ENCODE peak calls at places on chromosomes 3 and 15, in nine cellular contexts. W is fibroblast of lung, Z is coronary artery, F is colonic mucosa, U is pancreas, J is lower lobe of right lung, V is tibial artery, M is neural progenitor cell, D is right lobe of liver. T is an unnamed sample.

GRCh38 chr3:122572940-122573412 is 4.5 kb upstream of the PARP15 start:
- DNase-seq in F (no peak), D (peak; percentile 68), Z (no peak), M (peak; percentile 11), J (peak; percentile 58), W (peak; percentile 23), U (peak; percentile 52), V (no peak), T (no peak)

GRCh38 chr3:170642882-170643601 is 57.2 kb upstream of the SLC7A14 start:
- DNase-seq in M (no peak), D (peak; percentile 87), Z (no peak), F (no peak), V (peak; percentile 36), W (no peak), J (no peak), U (no peak), T (no peak)

GRCh38 chr3:23405081-23405480 is 202.0 kb downstream of the UBE2E2 start:
- DNase-seq in Z (no peak), V (no peak), J (no peak), M (no peak), W (no peak), F (no peak), U (no peak), D (no peak), T (no peak)

GRCh38 chr3:70247955-70248354 is 64.5 kb downstream of the MDFIC2 start:
- DNase-seq in F (no peak), J (no peak), W (peak; percentile 7), D (no peak), M (no peak), Z (no peak), V (no peak), U (no peak), T (no peak)

GRCh38 chr3:125246237-125246636 is 33.7 kb upstream of the SLC12A8 start:
- DNase-seq in Z (no peak), U (no peak), M (no peak), J (no peak), F (no peak), W (no peak), V (no peak), D (no peak), T (no peak)

GRCh38 chr3:182618981-182619591 is 174.2 kb upstream of the ATP11B start:
- DNase-seq in Z (no peak), J (no peak), M (no peak), V (no peak), W (peak; percentile 94), U (no peak), D (no peak), F (no peak), T (no peak)

GRCh38 chr15:44682211-44682610 is 18.7 kb upstream of the SPG11 start:
- DNase-seq in U (no peak), W (no peak), J (no peak), D (no peak), Z (no peak), F (no peak), M (no peak), V (no peak), T (no peak)

GRCh38 chr15:52103217-52104207 is 9.1 kb downstream of the BCL2L10 start:
- DNase-seq in W (peak; percentile 97), M (no peak), V (peak; percentile 89), F (no peak), U (peak; percentile 52), Z (no peak), D (no peak), J (no peak), T (no peak)

GRCh38 chr15:91186892-91187644 is 87.0 kb downstream of the SV2B start:
- DNase-seq in D (no peak), F (no peak), V (no peak), U (peak; percentile 23), W (peak; percentile 30), Z (no peak), M (peak; percentile 66), J (no peak), T (no peak)

GRCh38 chr15:51982770-51983103 is 11.2 kb upstream of the LEO1 start:
- DNase-seq in Z (no peak), F (no peak), J (no peak), U (no peak), M (no peak), D (no peak), V (no peak), W (no peak), T (no peak)

GRCh38 chr3:18442743-18443669 is 17.9 kb upstream of the SATB1 start:
- DNase-seq in W (no peak), F (no peak), D (no peak), J (no peak), M (peak; percentile 2), V (no peak), U (no peak), Z (no peak), T (no peak)

GRCh38 chr3:196569003-196569516 is 600 bp downstream of the FBXO45 start:
- DNase-seq in D (peak; percentile 56), V (peak; percentile 28), U (no peak), M (no peak), W (peak; percentile 49), J (peak; percentile 72), Z (no peak), F (peak; percentile 45), T (peak; percentile 81)

GRCh38 chr3:179063945-179064560 is 7.6 kb downstream of the ZMAT3 start:
- DNase-seq in U (no peak), F (no peak), W (peak; percentile 64), M (no peak), Z (no peak), V (no peak), J (no peak), D (no peak), T (no peak)

DNA sequence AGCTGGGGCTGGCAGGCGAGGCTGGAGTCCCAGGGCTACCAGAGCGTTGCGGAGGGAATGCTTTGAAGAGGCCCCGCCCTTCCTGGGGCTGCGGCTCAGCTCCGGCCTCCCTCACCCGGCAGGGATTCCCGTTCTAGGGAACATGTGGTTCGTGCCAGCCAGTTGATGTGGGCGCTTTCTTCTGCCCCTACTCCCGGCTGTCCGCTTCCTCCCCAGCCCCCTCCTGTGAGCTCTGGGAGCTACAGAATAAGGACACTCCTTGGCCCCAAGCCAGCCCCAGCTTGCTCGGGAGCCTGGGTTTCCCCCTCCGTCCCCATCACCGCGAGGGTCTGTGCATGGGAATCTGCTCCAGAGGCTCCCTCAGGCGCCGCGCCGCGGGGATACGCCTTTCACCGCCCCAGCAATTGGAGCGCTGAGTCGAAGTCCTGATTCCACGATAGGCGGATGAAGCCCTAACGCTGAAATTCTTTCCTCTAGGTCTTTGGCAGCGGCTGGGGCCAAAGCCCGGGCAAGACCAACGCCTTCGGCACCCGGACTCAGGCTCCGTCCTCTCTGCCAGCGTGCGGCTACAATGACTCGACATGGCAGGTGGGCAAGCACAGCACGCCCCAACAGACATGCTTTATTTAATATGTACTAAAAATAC is 69.5 kb downstream of the KLF15 start:
- DNase-seq in J (peak; percentile 77), F (no peak), Z (peak; percentile 93), D (peak; percentile 71), M (peak; percentile 89), V (peak; percentile 62), W (peak; percentile 59), U (peak; percentile 74), T (peak; percentile 82)
- H3K27ac ChIP-seq in J (peak overlapping the region; percentile 75), F (no peak overlapping the region), Z (peak overlapping the region; percentile 89), D (peak overlapping the region; percentile 1), M (no peak overlapping the region), V (peak overlapping the region; percentile 90), W (no peak overlapping the region), U (peak overlapping the region; percentile 33), T (peak overlapping the region; percentile 66)

GRCh38 chr15:55915221-55915620 is 78.2 kb downstream of the NEDD4 start:
- DNase-seq in D (no peak), Z (no peak), U (no peak), F (no peak), V (no peak), J (no peak), W (peak; percentile 63), M (no peak), T (no peak)
- H3K4me3 ChIP-seq in D (no peak overlapping the region), Z (no peak overlapping the region), U (no peak overlapping the region), F (no peak overlapping the region), V (no peak overlapping the region), J (no peak overlapping the region), W (peak overlapping the region; percentile 29), M (no peak overlapping the region), T (no peak overlapping the region)

GRCh38 chr3:150063237-150063636 is 92.5 kb upstream of the PFN2 start:
- DNase-seq in U (no peak), V (no peak), M (no peak), D (no peak), F (no peak), Z (no peak), J (no peak), W (no peak), T (no peak)

GRCh38 chr3:150064952-150065351 is 94.3 kb upstream of the PFN2 start:
- DNase-seq in F (no peak), W (no peak), V (no peak), Z (no peak), U (no peak), M (no peak), J (no peak), D (no peak), T (no peak)

GRCh38 chr3:150059729-150060128 is 89.0 kb upstream of the PFN2 start:
- DNase-seq in Z (no peak), J (no peak), M (no peak), V (no peak), D (no peak), F (no peak), U (no peak), W (peak; percentile 51), T (no peak)

GRCh38 chr3:150061288-150062018 is 90.8 kb upstream of the PFN2 start:
- DNase-seq in F (no peak), J (no peak), U (no peak), D (no peak), V (no peak), M (no peak), W (no peak), Z (no peak), T (no peak)

GRCh38 chr3:150062492-150062891 is 91.8 kb upstream of the PFN2 start:
- DNase-seq in Z (no peak), F (no peak), D (no peak), J (no peak), U (no peak), M (peak; percentile 31), V (no peak), W (peak; percentile 76), T (no peak)
- TF ChIP-seq CTCF in Z (no peak), F (no peak), D (no peak), J (no peak), U (no peak), M (no peak), V (no peak), W (no peak), T (no peak)

GRCh38 chr15:39555885-39556284 is 25.0 kb upstream of the THBS1 start:
- DNase-seq in U (no peak), D (no peak), J (no peak), F (no peak), V (no peak), Z (no peak), M (no peak), W (peak; percentile 37), T (no peak)

GRCh38 chr15:39553947-39554731 is 26.7 kb upstream of the THBS1 start:
- DNase-seq in M (no peak), Z (no peak), W (no peak), J (no peak), D (no peak), F (peak; percentile 66), U (peak; percentile 15), V (no peak), T (no peak)

GRCh38 chr15:39558421-39558820 is 22.5 kb upstream of the THBS1 start:
- DNase-seq in W (no peak), F (no peak), M (no peak), D (no peak), J (no peak), U (no peak), V (no peak), Z (no peak), T (no peak)

GRCh38 chr15:39554746-39555387 is 26.0 kb upstream of the THBS1 start:
- DNase-seq in U (no peak), W (peak; percentile 41), Z (no peak), M (no peak), V (no peak), D (no peak), J (no peak), F (no peak), T (no peak)

GRCh38 chr15:39556461-39556860 is 24.4 kb upstream of the THBS1 start:
- DNase-seq in U (no peak), Z (no peak), D (no peak), F (no peak), W (no peak), M (no peak), V (no peak), J (no peak), T (no peak)
- H3K27ac ChIP-seq in U (no peak overlapping the region), Z (no peak overlapping the region), D (no peak overlapping the region), F (no peak overlapping the region), W (no peak overlapping the region), M (no peak overlapping the region), V (no peak overlapping the region), J (no peak overlapping the region), T (no peak overlapping the region)